ENCODE peak calls at places on chromosomes 1 and 21, in ten cellular contexts. Q, Y, N, A, C, G, Z, F, K and T are unnamed samples.

GRCh38 chr1:77889240-77889637 is 815 bp downstream of the NEXN start:
- DNase-seq in K (peak; percentile 70), F (no peak), N (no peak), G (no peak), A (peak; percentile 20), Y (peak; percentile 62), Z (no peak), Q (no peak), C (no peak), T (peak; percentile 17)

GRCh38 chr21:23162213-23162946 is 2164.2 kb downstream of the NCAM2 start:
- DNase-seq in N (no peak), A (no peak), Q (no peak), K (no peak), Y (peak; percentile 82), Z (no peak), G (no peak), C (no peak), F (no peak), T (no peak)

GRCh38 chr1:204842892-204843291 is 27.8 kb upstream of the NFASC start:
- DNase-seq in F (no peak), A (no peak), N (no peak), G (no peak), Q (peak; percentile 74), Y (no peak), K (no peak), C (peak; percentile 30), Z (no peak), T (no peak)

GRCh38 chr1:173354937-173355280 is 122.2 kb upstream of the PRDX6 start:
- DNase-seq in Z (no peak), G (no peak), C (no peak), Q (no peak), F (no peak), K (no peak), Y (no peak), N (no peak), A (no peak), T (peak; percentile 54)

GRCh38 chr1:62271932-62272728 is 47.1 kb downstream of the KANK4 start:
- DNase-seq in A (no peak), Z (no peak), Q (no peak), N (peak; percentile 40), G (no peak), F (no peak), Y (no peak), C (no peak), K (no peak), T (no peak)

GRCh38 chr1:60564196-60564595 is 490.6 kb upstream of the C1orf87 start:
- DNase-seq in K (no peak), G (no peak), Z (no peak), N (no peak), Y (no peak), A (no peak), C (no peak), F (no peak), Q (no peak), T (no peak)

GRCh38 chr1:155858805-155859233 is 548 bp upstream of the SYT11 start:
- DNase-seq in Y (no peak), C (peak; percentile 16), Q (no peak), N (no peak), G (peak; percentile 43), K (peak; percentile 69), F (no peak), Z (peak; percentile 33), A (no peak), T (peak; percentile 4)

GRCh38 chr1:226082959-226083302 is 20.4 kb downstream of the H3-3A start:
- DNase-seq in Q (no peak), C (peak; percentile 60), A (no peak), F (peak; percentile 86), Z (peak; percentile 76), N (peak; percentile 59), G (peak; percentile 58), K (peak; percentile 48), Y (peak; percentile 58), T (peak; percentile 36)

GRCh38 chr1:158246650-158247049 is 7.6 kb upstream of the CD1A start:
- DNase-seq in K (no peak), Y (peak; percentile 44), G (no peak), C (no peak), Q (no peak), N (no peak), A (no peak), Z (no peak), F (no peak), T (no peak)

GRCh38 chr1:12617511-12617900 is 504 bp downstream of the DHRS3 start:
- DNase-seq in A (no peak), Y (peak; percentile 48), N (no peak), K (peak; percentile 56), F (no peak), G (no peak), Q (peak; percentile 75), C (peak; percentile 46), Z (no peak), T (no peak)

GRCh38 chr1:220325306-220325995 is 53.2 kb upstream of the RAB3GAP2 start:
- DNase-seq in K (no peak), G (no peak), A (no peak), Q (no peak), Z (no peak), C (no peak), N (no peak), Y (peak; percentile 23), F (no peak), T (no peak)

DNA sequence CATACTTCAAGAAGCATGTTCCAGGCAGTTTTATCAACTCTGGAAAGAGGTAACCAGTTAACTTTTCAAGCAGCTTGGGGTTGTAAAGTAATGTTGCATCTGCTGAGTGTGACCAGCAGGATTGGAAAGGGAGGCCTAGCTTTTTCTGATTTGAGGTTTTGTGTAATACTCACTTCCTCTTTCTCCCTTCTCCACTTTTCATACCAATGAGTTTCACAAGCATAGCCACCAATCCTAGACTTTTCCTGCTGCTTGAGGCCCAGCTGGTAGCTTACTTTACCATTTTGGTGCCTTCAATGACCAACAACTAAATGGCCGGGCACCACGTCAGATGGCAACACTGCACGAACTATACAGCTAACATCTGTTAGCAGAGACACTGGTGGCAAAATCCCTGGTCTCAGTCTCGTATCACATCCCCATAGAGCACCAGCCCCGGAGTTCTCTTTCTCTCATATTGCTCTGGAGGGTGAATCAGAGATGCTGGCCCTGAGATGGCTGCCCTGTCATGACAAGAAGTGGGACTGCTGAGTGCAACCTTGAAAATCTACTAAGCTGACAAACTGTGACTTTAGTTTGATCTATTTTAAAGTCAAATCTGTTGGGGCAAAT is 14.8 kb upstream of the GPR88 start:
- DNase-seq in Q (no peak), A (no peak), G (no peak), C (no peak), K (no peak), Z (no peak), Y (no peak), N (no peak), F (no peak), T (no peak)
- TF ChIP-seq CTCF in Q (no peak), A (no peak), G (no peak), C (no peak), K (no peak), Z (no peak), Y (no peak), N (no peak), F (no peak), T (no peak)

DNA sequence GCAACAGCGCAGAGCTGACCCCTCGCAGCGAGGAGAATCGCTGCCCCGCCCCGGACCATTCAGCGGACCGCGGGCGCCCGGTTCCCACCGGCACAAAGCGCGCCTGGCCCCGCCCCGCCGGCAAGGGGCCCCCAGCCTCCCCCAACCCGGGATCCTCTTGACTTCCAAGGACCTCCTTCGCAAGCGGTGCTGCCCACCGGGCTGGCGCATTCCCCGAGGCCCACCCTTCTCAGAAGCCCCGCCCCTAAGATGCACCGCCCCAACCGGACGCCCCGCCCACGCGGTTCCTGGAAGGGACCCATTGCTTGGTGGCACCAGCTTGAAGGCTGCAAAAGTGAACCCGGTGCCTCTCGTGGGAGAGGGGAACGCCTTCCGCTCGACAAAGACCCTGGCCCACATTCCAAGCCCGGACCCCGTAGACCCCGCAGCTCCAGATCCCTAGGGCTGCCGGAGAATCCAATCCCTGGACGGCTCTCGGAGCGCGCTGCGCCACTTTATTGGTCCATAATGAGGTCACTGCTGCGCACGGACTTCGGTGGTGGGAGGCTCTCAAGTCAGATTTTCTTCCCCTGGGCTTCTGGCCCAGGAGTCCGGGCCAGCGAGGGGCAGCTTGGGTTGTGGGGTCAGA is 2.0 kb downstream of the HES3 start:
- DNase-seq in Z (no peak), G (no peak), A (peak; percentile 74), Y (peak; percentile 69), Q (peak; percentile 74), N (peak; percentile 89), K (no peak), C (peak; percentile 41), F (no peak), T (no peak)
- H3K27me3 ChIP-seq in Z (peaks cover 65% of the 10 kb centered on the region), G (peaks cover 15% of the 10 kb centered on the region), A (peaks cover 69% of the 10 kb centered on the region), Y (peaks cover 23% of the 10 kb centered on the region), Q (peaks cover 69% of the 10 kb centered on the region), N (peaks cover 20% of the 10 kb centered on the region), K (peaks cover 17% of the 10 kb centered on the region), C (peaks cover 96% of the 10 kb centered on the region), F (peaks cover 80% of the 10 kb centered on the region), T (peaks cover 51% of the 10 kb centered on the region)

DNA sequence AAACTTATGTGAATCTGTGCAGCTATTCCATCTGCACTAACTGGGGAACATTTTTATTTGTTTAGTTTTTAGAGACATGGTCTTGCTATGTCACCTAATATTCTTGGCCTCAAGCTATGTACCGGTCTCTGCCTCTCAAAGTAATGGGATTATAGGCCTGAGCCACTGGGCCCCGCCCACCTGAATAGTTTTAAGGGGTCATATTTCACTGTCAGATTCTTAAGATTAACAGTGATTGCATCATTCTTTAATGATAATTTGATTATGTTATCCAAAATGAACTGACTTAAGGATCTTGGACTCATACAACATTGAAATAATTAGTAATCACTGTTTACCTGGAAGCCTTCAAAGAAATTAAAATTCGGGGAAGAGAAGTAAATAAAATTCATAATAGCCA is 12.6 kb upstream of the KLF18 start:
- DNase-seq in F (no peak), C (no peak), Q (no peak), G (no peak), A (no peak), K (peak; percentile 68), Y (peak; percentile 44), N (no peak), Z (no peak), T (peak; percentile 5)
- H3K4me3 ChIP-seq in F (no peak overlapping the region), C (no peak overlapping the region), Q (no peak overlapping the region), G (no peak overlapping the region), A (no peak overlapping the region), K (peak overlapping the region; percentile 43), Y (no peak overlapping the region), N (no peak overlapping the region), Z (no peak overlapping the region), T (no peak overlapping the region)

GRCh38 chr1:38451541-38451993 is 405.0 kb upstream of the POU3F1 start:
- DNase-seq in Z (no peak), K (no peak), C (no peak), F (no peak), Q (no peak), A (peak; percentile 48), G (no peak), Y (no peak), N (no peak), T (peak; percentile 72)

GRCh38 chr1:38454236-38454635 is 405.3 kb downstream of the RRAGC start:
- DNase-seq in G (no peak), A (peak; percentile 56), C (no peak), Y (peak; percentile 4), Z (no peak), F (no peak), N (peak; percentile 6), K (no peak), Q (no peak), T (no peak)

GRCh38 chr1:38454749-38455441 is 404.7 kb downstream of the RRAGC start:
- DNase-seq in F (no peak), Q (no peak), A (no peak), Z (no peak), N (no peak), G (no peak), Y (no peak), C (no peak), K (no peak), T (no peak)

GRCh38 chr1:38455829-38456563 is 403.6 kb downstream of the RRAGC start:
- DNase-seq in N (peak; percentile 32), A (no peak), C (no peak), Q (no peak), Y (no peak), F (no peak), Z (no peak), K (no peak), G (no peak), T (peak; percentile 62)

GRCh38 chr1:38452246-38452645 is 405.7 kb upstream of the POU3F1 start:
- DNase-seq in K (no peak), F (no peak), Q (no peak), N (no peak), A (no peak), G (no peak), Y (no peak), Z (no peak), C (no peak), T (no peak)
- TF ChIP-seq CTCF in K (no peak), F (no peak), Q (no peak), N (no peak), A (no peak), G (no peak), Y (no peak), Z (no peak), C (no peak), T (no peak)